ENCODE peak calls at places on chromosomes 16 and 17, in four cellular contexts. J is heart right ventricle, S is GM23248, I is gastrocnemius medialis. Z is an unnamed sample. For H3K9me3, the result is how much of the 10 kb centered on the place peaks cover.

GRCh38 chr16:30941600-30942420 is 7.1 kb upstream of the ORAI3 start:
- DNase-seq in J (peak), S (peak), I (peak), Z (no peak)

GRCh38 chr16:67068212-67068753 is 39.3 kb downstream of the CBFB start:
- DNase-seq in J (no peak), S (peak), I (no peak), Z (no peak)

GRCh38 chr17:72370819-72371218 is 250.0 kb downstream of the SOX9 start:
- DNase-seq in J (no peak), S (peak), I (no peak), Z (no peak)

GRCh38 chr17:35188111-35188510 is 6.1 kb downstream of the SLC35G3 start:
- DNase-seq in J (no peak), S (no peak), I (no peak), Z (no peak)

GRCh38 chr16:68901910-68902309 is 58.6 kb downstream of the TANGO6 start:
- DNase-seq in J (no peak), S (peak), I (no peak), Z (no peak)

GRCh38 chr17:65055708-65056638 is 567 bp downstream of the GNA13 start:
- DNase-seq in J (peak), S (peak), I (peak), Z (peak)

GRCh38 chr17:35243459-35244204 is 760 bp downstream of the SLFN5 start:
- DNase-seq in J (peak), S (peak), I (peak), Z (peak)

GRCh38 chr17:48045270-48046001 is 2.7 kb upstream of the NFE2L1 start:
- DNase-seq in J (no peak), S (peak), I (peak), Z (no peak)

GRCh38 chr17:36730095-36730808 is 128.9 kb downstream of the MRM1 start:
- DNase-seq in J (no peak), S (no peak), I (no peak), Z (no peak)

GRCh38 chr16:81697886-81698635 is 81.0 kb upstream of the PLCG2 start:
- DNase-seq in J (peak), S (no peak), I (no peak), Z (no peak)

GRCh38 chr16:84660973-84661372 is 12.7 kb downstream of the KLHL36 start:
- DNase-seq in J (no peak), S (peak), I (no peak), Z (no peak)

GRCh38 chr16:84659656-84660300 is 11.5 kb downstream of the KLHL36 start:
- DNase-seq in J (no peak), S (no peak), I (no peak), Z (no peak)

GRCh38 chr16:84657229-84657837 is 9.0 kb downstream of the KLHL36 start:
- DNase-seq in J (no peak), S (no peak), I (no peak), Z (no peak)

GRCh38 chr16:84656557-84657130 is 8.3 kb downstream of the KLHL36 start:
- DNase-seq in J (no peak), S (no peak), I (no peak), Z (no peak)

DNA sequence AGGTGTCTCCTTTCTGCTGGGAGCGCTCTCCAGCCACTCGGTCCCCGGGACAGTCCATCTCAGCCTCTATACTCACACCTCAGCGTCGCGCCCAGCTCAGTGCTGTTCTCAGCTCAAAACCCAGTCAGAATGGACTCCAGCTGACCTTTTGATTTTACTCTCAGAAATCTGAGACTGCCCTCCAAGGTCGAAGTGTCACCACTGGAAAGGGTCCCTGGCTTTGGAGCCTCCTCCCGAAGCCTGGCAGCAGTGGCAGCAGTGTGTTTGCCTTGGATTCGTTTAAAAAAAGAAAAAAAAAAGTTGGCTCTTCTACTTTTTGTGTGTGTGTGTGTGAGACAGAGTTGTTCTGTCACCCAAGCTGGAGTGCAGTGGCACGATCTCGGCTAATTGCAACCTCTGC is 10.4 kb downstream of the KLHL36 start:
- DNase-seq in J (no peak), S (no peak), I (no peak), Z (no peak)
- H3K4me3 ChIP-seq in J (no peak), S (no peak), I (no peak), Z (no peak)

GRCh38 chr16:71449020-71449419 is 7.2 kb upstream of the TLE7 start:
- DNase-seq in J (no peak), S (no peak), I (no peak), Z (no peak)
- H3K9me3 ChIP-seq in J (half or more), S (under half), I (under half), Z (half or more)

DNA sequence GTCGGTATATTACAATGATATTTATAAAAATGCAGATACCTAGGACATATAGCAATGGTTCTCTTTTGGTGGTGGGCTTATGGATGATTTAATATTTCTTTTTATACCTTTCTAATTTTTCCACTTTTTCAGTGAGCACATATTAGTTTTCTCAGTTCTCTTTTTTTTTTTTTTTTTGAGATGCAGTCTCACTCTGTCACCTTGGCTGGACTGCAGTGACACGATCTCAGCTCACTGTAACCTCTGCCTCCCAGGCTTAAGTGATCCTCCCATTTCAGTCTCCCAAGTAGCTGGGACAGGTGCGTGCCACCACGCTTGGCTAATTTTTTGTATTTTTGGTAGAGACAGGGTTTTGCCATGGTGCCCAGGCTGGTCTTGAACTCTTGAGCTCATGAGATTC is 15.1 kb downstream of the MAP3K14 start:
- DNase-seq in J (no peak), S (no peak), I (no peak), Z (no peak)
- H3K27ac ChIP-seq in J (peak), S (peak), I (peak), Z (peak)

DNA sequence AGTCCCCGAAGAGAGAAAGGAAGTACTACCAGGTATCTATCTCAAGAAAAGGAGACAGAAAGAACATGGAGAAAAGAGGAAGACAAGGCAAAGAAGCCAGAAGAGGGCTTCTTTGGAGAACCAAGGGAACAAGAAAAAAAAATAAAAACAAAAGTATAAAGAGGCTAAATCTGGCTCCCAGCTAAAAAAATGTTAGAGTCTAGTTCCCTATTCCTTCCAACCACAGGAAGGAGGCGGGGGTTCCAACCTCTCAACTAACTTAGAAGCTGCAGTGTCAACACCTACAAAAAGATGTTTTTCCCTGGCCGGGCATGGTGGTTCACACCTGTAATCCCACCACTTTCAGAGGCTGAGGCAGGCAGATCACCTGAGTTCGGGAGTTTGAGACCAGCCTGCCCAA is 13.4 kb downstream of the UTP6 start:
- DNase-seq in J (no peak), S (no peak), I (no peak), Z (peak)
- H3K4me3 ChIP-seq in J (no peak), S (no peak), I (no peak), Z (no peak)

GRCh38 chr17:63305857-63306256 is 140.2 kb downstream of the CYB561 start:
- DNase-seq in J (no peak), S (no peak), I (no peak), Z (no peak)

GRCh38 chr17:63309021-63309420 is 137.1 kb downstream of the CYB561 start:
- DNase-seq in J (no peak), S (peak), I (no peak), Z (no peak)

GRCh38 chr17:63304704-63305261 is 141.3 kb downstream of the CYB561 start:
- DNase-seq in J (no peak), S (no peak), I (no peak), Z (no peak)

GRCh38 chr17:63308272-63308671 is 137.8 kb downstream of the CYB561 start:
- DNase-seq in J (no peak), S (no peak), I (no peak), Z (no peak)

DNA sequence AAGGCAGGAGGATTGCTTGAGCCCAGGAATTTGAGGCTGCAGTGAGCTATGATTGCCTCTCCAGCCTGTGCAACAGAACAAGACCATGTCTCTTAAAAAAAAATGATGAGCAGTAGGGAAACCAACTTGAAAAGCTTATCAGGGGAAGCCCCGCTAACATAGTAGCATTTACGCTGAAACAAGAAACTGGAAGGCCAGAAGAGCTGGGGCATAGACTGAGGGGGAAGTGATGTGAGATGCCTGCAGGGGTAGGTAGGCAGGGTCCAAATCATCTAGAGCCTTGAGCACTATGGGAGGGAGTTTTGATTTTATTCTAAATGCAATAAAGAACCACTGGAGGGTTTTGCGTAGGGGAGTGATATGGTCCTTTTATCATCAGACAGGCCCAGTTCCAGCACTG is 139.3 kb downstream of the CYB561 start:
- DNase-seq in J (no peak), S (no peak), I (no peak), Z (no peak)
- H3K9me3 ChIP-seq in J (under half), S (under half), I (under half), Z (under half)

Z was measured in tibial artery.